ENCODE peak calls at places on chromosomes 11 and 22, in nine cellular contexts. N, O, I, D, Z, G, E, A and U are unnamed samples.

GRCh38 chr11:68325183-68325893 is 12.9 kb downstream of the LRP5 start:
- DNase-seq in N (no peak), O (no peak), I (no peak), D (no peak), Z (no peak), G (no peak), E (no peak), A (no peak), U (no peak)

GRCh38 chr11:38365274-38365673 is 1767.2 kb upstream of the RAG2 start:
- DNase-seq in N (no peak), O (no peak), I (no peak), D (no peak), Z (no peak), G (no peak), E (no peak), A (no peak), U (no peak)

GRCh38 chr11:43765194-43765593 is 84.7 kb downstream of the HSD17B12 start:
- DNase-seq in N (no peak), O (no peak), I (no peak), D (no peak), Z (no peak), G (no peak), E (no peak), A (no peak), U (no peak)

GRCh38 chr11:6307879-6308278 is 12.4 kb downstream of the CAVIN3 start:
- DNase-seq in N (no peak), O (peak), I (no peak), D (no peak), Z (no peak), G (no peak), E (no peak), A (peak), U (peak)

GRCh38 chr22:24379536-24379935 is 47.9 kb upstream of the ADORA2A start:
- DNase-seq in N (no peak), O (no peak), I (no peak), D (no peak), Z (no peak), G (no peak), E (no peak), A (peak), U (no peak)

GRCh38 chr11:69300124-69301032 is 6.4 kb downstream of the MYEOV start:
- DNase-seq in N (no peak), O (peak), I (peak), D (no peak), Z (no peak), G (no peak), E (no peak), A (peak), U (peak)

GRCh38 chr22:23786261-23786710 is 480 bp upstream of the SMARCB1 start:
- DNase-seq in N (no peak), O (no peak), I (peak), D (no peak), Z (no peak), G (no peak), E (no peak), A (no peak), U (peak)

GRCh38 chr11:59901306-59901705 is 22.7 kb downstream of the OOSP3 start:
- DNase-seq in N (peak), O (peak), I (no peak), D (no peak), Z (no peak), G (no peak), E (no peak), A (peak), U (no peak)

GRCh38 chr11:36427079-36427478 is 83.0 kb downstream of the TRAF6 start:
- DNase-seq in N (peak), O (no peak), I (peak), D (no peak), Z (no peak), G (peak), E (no peak), A (no peak), U (peak)

GRCh38 chr11:46437106-46437689 is 45.6 kb upstream of the CHRM4 start:
- DNase-seq in N (no peak), O (no peak), I (peak), D (no peak), Z (no peak), G (no peak), E (no peak), A (no peak), U (no peak)

GRCh38 chr11:11229691-11230090 is 123.4 kb downstream of the CSNK2A3 start:
- DNase-seq in N (no peak), O (no peak), I (no peak), D (no peak), Z (no peak), G (no peak), E (no peak), A (no peak), U (no peak)

GRCh38 chr22:44295406-44295805 is 17.3 kb downstream of the SHISAL1 start:
- DNase-seq in N (no peak), O (no peak), I (no peak), D (no peak), Z (no peak), G (no peak), E (no peak), A (no peak), U (no peak)

GRCh38 chr22:46370584-46371373 is 35.3 kb downstream of the TRMU start:
- DNase-seq in N (no peak), O (no peak), I (no peak), D (peak), Z (no peak), G (no peak), E (no peak), A (no peak), U (no peak)
- H3K4me3 ChIP-seq in N (no peak), O (no peak), I (no peak), D (no peak), Z (no peak), G (no peak), E (no peak), A (no peak), U (no peak)

GRCh38 chr11:131690776-131691557 is 320.6 kb downstream of the NTM start:
- DNase-seq in N (no peak), O (no peak), I (no peak), D (no peak), Z (peak), G (no peak), E (no peak), A (no peak), U (no peak)

GRCh38 chr11:131690362-131690761 is 319.9 kb downstream of the NTM start:
- DNase-seq in N (no peak), O (no peak), I (no peak), D (no peak), Z (peak), G (no peak), E (no peak), A (no peak), U (no peak)

GRCh38 chr11:131692151-131692550 is 321.7 kb downstream of the NTM start:
- DNase-seq in N (no peak), O (no peak), I (no peak), D (no peak), Z (no peak), G (no peak), E (no peak), A (no peak), U (no peak)

GRCh38 chr11:131692961-131693360 is 322.5 kb downstream of the NTM start:
- DNase-seq in N (no peak), O (no peak), I (no peak), D (no peak), Z (no peak), G (no peak), E (no peak), A (no peak), U (no peak)

DNA sequence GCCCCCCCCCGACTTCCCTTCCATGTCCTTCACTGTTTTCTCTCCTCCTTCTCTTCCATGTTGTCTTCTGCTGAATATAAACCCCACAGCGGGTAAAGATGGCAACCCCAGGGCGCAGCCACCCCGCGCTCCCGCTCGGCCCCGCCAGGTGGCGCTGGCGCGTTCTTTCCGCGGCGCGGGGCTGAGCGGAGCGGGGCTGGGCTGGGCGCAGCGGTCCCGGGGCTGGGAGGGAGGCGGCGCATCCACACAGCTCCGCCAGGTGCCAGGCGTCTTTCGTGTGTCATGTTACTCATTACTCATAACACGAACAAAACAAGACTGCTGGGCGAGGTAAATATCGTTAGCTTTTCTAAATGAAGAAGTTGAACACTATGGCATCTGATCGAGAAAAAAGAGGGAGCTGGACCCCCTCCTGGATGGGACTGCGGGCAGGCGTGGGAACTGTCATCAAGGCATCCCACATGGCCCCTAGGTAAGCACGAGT is 321.2 kb downstream of the NTM start:
- DNase-seq in N (peak), O (no peak), I (peak), D (peak), Z (no peak), G (no peak), E (no peak), A (peak), U (peak)
- H3K4me3 ChIP-seq in N (no peak), O (no peak), I (no peak), D (no peak), Z (no peak), G (no peak), E (no peak), A (no peak), U (no peak)

GRCh38 chr22:27613099-27614089 is 188.2 kb downstream of the MN1 start:
- DNase-seq in N (no peak), O (no peak), I (no peak), D (no peak), Z (no peak), G (no peak), E (no peak), A (no peak), U (no peak)
- H3K4me3 ChIP-seq in N (no peak), O (no peak), I (no peak), D (no peak), Z (no peak), G (peak), E (no peak), A (no peak), U (no peak)

GRCh38 chr11:95923730-95924413 is at the start of gene MTMR2:
- DNase-seq in N (peak), O (peak), I (peak), D (peak), Z (peak), G (peak), E (peak), A (peak), U (peak)
- H3K4me3 ChIP-seq in N (peak), O (peak), I (peak), D (peak), Z (peak), G (peak), E (peak), A (peak), U (peak)

GRCh38 chr11:72788250-72788649 is 5.6 kb downstream of the STARD10 start:
- DNase-seq in N (no peak), O (no peak), I (no peak), D (no peak), Z (no peak), G (no peak), E (no peak), A (no peak), U (no peak)
- H3K4me3 ChIP-seq in N (no peak), O (no peak), I (no peak), D (no peak), Z (no peak), G (no peak), E (no peak), A (no peak), U (no peak)

GRCh38 chr11:102453921-102454320 is 1.4 kb upstream of the TMEM123 start:
- DNase-seq in N (no peak), O (no peak), I (no peak), D (no peak), Z (no peak), G (no peak), E (no peak), A (no peak), U (no peak)
- H3K4me3 ChIP-seq in N (no peak), O (peak), I (no peak), D (no peak), Z (peak), G (no peak), E (no peak), A (no peak), U (no peak)

DNA sequence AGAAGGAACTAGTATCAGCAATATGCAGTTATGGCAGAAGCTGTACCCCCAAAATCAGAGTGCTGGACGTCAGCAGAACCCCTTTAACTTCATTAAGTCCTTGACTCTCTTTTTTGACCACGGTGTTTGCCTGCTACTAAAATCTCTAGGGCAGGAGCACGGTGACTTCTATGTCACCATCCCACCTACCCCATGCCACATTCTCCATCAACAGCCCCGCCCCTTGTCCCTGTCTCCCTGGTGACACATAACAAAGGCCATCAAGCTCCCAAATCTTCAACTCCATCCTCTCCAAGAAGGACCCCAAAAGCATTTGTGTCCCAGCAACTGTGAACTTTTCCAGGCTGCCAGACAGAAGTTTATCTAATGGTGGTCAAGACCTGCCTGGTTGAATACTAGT is 894 bp downstream of the ADA2 start:
- DNase-seq in N (no peak), O (no peak), I (no peak), D (peak), Z (peak), G (no peak), E (no peak), A (no peak), U (no peak)
- H3K4me3 ChIP-seq in N (no peak), O (no peak), I (no peak), D (no peak), Z (no peak), G (no peak), E (no peak), A (no peak), U (no peak)